ENCODE peak calls at places on chromosomes 13 and 19, in four cellular contexts. D is CD8-positive, alpha-beta memory T cell; Y is CD4-positive, CD25-positive, alpha-beta regulatory T cell; V is fibroblast of lung. K is an unnamed sample.

GRCh38 chr13:19185865-19186645 is 4.4 kb upstream of the TUBA3C start:
- DNase-seq in D (no peak), V (no peak), Y (no peak), K (no peak)

GRCh38 chr19:31269425-31270127 is 79.7 kb downstream of the TSHZ3 start:
- DNase-seq in V (peak), Y (no peak), D (no peak), K (peak)

GRCh38 chr19:43575955-43576451 is 402 bp downstream of the PINLYP start:
- DNase-seq in V (no peak), Y (no peak), D (no peak), K (no peak)

GRCh38 chr13:91579320-91579719 is 180.9 kb downstream of the GPC5 start:
- DNase-seq in Y (no peak), D (no peak), V (no peak), K (no peak)

GRCh38 chr13:102555914-102556553 is 40.8 kb upstream of the TPP2 start:
- DNase-seq in D (no peak), V (peak), Y (peak), K (peak)

GRCh38 chr19:45420356-45420755 is 3.4 kb downstream of the ERCC1 start:
- DNase-seq in Y (no peak), V (no peak), D (no peak), K (no peak)

GRCh38 chr13:51688937-51689336 is 104.7 kb downstream of the WDFY2 start:
- DNase-seq in Y (no peak), V (no peak), D (no peak), K (no peak)

GRCh38 chr19:33849551-33850147 is 53.0 kb downstream of the KCTD15 start:
- DNase-seq in V (no peak), D (no peak), Y (no peak), K (no peak)

GRCh38 chr13:94198666-94199065 is 280.8 kb downstream of the DCT start:
- DNase-seq in D (no peak), Y (no peak), V (no peak), K (peak)

DNA sequence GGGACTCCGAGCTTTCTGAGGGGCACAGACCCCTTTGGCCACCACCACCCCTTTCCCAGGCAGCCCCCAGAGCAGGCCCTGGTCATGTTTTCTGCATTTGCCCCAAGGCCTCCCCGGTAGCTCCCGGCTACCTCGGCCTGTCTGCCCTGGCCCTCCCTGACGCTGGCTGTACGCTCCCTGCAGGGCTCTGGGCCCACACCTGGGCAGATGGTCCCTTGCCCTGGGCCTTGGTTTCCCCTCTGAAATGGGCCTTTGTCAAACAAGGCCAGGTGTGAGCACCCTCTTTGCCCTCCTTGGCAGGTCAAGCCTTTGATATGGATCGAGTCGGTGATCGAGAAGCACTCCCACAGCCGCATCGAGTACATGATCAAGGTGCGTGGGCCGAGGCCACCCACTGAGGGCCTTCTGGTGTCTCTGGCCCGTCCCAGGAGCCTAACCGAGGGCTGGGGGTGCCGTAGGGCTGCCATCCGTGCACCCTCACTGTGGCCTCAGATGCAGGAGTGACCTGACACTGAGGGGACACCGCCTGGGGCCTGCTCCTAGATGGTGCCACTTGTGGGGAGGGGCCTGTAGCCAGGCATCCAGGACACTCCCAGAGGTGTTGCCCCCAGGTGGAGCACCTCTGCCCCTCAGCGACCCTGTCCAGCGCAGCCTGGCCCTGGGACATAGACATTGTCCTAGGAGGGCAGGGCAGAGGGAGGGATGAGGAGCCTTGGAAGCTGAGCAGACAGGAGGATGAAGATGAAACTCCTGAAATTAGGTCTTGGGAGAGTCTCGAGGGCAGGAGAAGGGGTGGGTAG is 30.3 kb downstream of the AP1M1 start:
- DNase-seq in Y (no peak), V (no peak), D (no peak), K (no peak)
- H3K27ac ChIP-seq in Y (no peak), V (no peak), D (no peak), K (no peak)

GRCh38 chr19:55643733-55644116 is 276 bp downstream of the ZNF581 start:
- DNase-seq in V (no peak), Y (no peak), D (no peak), K (no peak)

GRCh38 chr19:55643003-55643732 is at the start of gene ZNF581:
- DNase-seq in V (peak), D (peak), Y (peak), K (peak)

GRCh38 chr19:55645512-55645881 is 2.0 kb downstream of the ZNF581 start:
- DNase-seq in V (no peak), D (no peak), Y (no peak), K (no peak)

GRCh38 chr19:55644842-55645511 is 1.5 kb downstream of the ZNF581 start:
- DNase-seq in D (no peak), Y (no peak), V (no peak), K (no peak)

GRCh38 chr19:55644191-55644833 is 863 bp downstream of the ZNF581 start:
- DNase-seq in Y (no peak), V (no peak), D (no peak), K (no peak)
- H3K27ac ChIP-seq in Y (peak), V (peak), D (peak), K (peak)

DNA sequence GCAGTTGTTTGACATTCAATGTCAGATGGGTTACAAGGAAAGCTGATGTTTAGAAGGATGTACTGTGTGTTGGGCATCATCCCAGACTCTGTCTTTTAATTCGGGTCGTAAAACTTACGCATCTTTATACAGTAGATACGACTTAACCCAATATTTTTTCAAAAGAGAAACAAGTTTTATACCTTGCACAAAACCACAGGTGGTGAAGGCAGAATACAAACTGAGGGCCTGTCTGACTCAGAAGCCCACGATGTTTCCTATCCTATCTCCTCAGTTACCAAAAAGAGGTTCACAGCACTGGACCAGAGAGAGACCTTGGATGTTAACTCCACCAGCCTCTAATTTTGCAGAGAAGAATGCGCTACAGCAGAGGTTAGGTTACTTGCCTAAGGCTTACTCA is 477.0 kb downstream of the FOXO1 start:
- DNase-seq in V (no peak), Y (peak), D (no peak), K (no peak)
- H3K27ac ChIP-seq in V (no peak), Y (peak), D (no peak), K (no peak)

GRCh38 chr13:106281426-106281825 is 254.0 kb downstream of the EFNB2 start:
- DNase-seq in Y (no peak), D (no peak), V (no peak), K (no peak)

GRCh38 chr13:106276876-106277275 is 258.6 kb downstream of the EFNB2 start:
- DNase-seq in V (no peak), D (no peak), Y (no peak), K (peak)

GRCh38 chr13:106274551-106275208 is 260.8 kb downstream of the EFNB2 start:
- DNase-seq in V (no peak), Y (no peak), D (no peak), K (peak)

GRCh38 chr13:106277483-106278154 is 257.8 kb downstream of the EFNB2 start:
- DNase-seq in Y (no peak), D (no peak), V (no peak), K (no peak)

GRCh38 chr13:106275441-106276032 is 259.9 kb downstream of the EFNB2 start:
- DNase-seq in V (no peak), Y (no peak), D (no peak), K (peak)
- H3K27ac ChIP-seq in V (no peak), Y (no peak), D (no peak), K (no peak)

DNA sequence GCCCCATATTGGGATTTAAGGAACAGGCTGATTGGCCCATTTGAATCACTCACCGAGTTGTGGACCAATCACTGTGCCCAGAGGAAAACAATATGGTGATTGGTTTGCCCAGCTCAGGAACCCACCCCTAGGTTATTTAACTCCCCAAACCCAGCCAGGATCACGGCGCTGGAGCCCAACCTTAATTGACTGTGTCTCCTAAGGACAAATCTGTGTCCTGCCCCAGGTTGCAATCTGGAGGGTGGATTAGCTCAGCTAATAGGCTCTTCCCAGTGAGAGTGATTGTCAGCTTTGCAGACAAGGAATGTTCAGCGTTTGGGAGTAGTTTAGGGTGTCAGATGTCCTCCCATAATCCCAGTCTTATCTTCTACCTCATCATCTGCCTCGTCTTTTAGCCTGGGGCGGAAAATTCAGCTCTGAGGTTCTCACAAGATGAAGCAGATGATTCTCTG is 3.5 kb upstream of the ZNF358 start:
- DNase-seq in V (no peak), Y (no peak), D (no peak), K (no peak)
- H3K27ac ChIP-seq in V (no peak), Y (no peak), D (no peak), K (no peak)

GRCh38 chr19:13849991-13850909 is 26.7 kb upstream of the NANOS3 start:
- DNase-seq in D (peak), Y (peak), V (peak), K (no peak)
- H3K27ac ChIP-seq in D (peak), Y (peak), V (peak), K (peak)

DNA sequence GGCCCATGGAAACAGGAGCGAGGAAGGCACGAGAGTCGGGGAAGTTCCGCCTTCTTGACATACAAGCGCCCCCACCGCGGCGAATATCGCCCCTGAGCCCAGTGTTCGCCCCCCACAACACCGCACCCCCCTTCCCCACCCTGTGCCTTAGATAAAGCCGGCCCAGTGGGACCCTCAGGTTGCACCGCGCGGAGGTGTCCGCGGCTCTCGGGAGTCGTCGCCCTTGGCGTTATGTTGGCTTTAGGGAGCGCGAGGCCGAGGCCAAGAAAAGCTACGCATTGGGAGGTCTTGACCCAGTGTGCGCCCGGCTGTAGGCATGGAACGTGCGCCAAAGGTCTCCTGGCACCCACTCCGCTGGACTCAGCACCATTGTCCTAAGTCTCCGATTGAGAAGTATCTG is 603 bp upstream of the ZNF132 start:
- DNase-seq in D (no peak), V (no peak), Y (no peak), K (no peak)
- H3K27ac ChIP-seq in D (peak), V (peak), Y (peak), K (peak)

GRCh38 chr19:48615145-48616040 is 517 bp upstream of the FAM83E start:
- DNase-seq in Y (no peak), D (no peak), V (no peak), K (no peak)

GRCh38 chr19:48611872-48612271 is 3.0 kb downstream of the FAM83E start:
- DNase-seq in Y (no peak), V (no peak), D (no peak), K (no peak)

GRCh38 chr19:48614436-48615144 is at the start of gene FAM83E:
- DNase-seq in V (no peak), Y (no peak), D (no peak), K (no peak)

GRCh38 chr19:48613024-48613851 is 1.6 kb downstream of the FAM83E start:
- DNase-seq in V (no peak), Y (no peak), D (no peak), K (no peak)

GRCh38 chr19:48613852-48614435 is 932 bp downstream of the FAM83E start:
- DNase-seq in D (no peak), V (no peak), Y (no peak), K (no peak)
- H3K27ac ChIP-seq in D (no peak), V (no peak), Y (no peak), K (no peak)

GRCh38 chr19:35449347-35450043 is 1.4 kb downstream of the FFAR2 start:
- DNase-seq in Y (no peak), D (no peak), V (no peak), K (no peak)
- H3K27ac ChIP-seq in Y (no peak), D (no peak), V (no peak), K (no peak)